ENCODE peak calls at places on chromosomes 7 and 10, in five cellular contexts. K, D, Q, L and O are unnamed samples.

GRCh38 chr7:114530074-114530611 is 115.5 kb downstream of the FOXP2 start:
- DNase-seq in K (no peak), D (no peak), Q (no peak), L (peak; percentile 73), O (no peak)

GRCh38 chr7:3991771-3992231 is 690.3 kb upstream of the FOXK1 start:
- DNase-seq in K (no peak), D (no peak), Q (no peak), L (no peak), O (no peak)

GRCh38 chr7:132769280-132769679 is 193.0 kb upstream of the PLXNA4 start:
- DNase-seq in K (no peak), D (no peak), Q (no peak), L (no peak), O (no peak)

GRCh38 chr7:132838313-132838712 is 243.6 kb downstream of the CHCHD3 start:
- DNase-seq in K (no peak), D (no peak), Q (no peak), L (no peak), O (no peak)

GRCh38 chr7:959271-959670 is 4.8 kb upstream of the ADAP1 start:
- DNase-seq in K (peak; percentile 67), D (no peak), Q (peak; percentile 82), L (no peak), O (no peak)

GRCh38 chr10:21732067-21732772 is 198.2 kb downstream of the MLLT10 start:
- DNase-seq in K (peak; percentile 82), D (peak; percentile 52), Q (peak; percentile 80), L (peak; percentile 39), O (no peak)

GRCh38 chr7:104296266-104296665 is 32.1 kb upstream of the LHFPL3 start:
- DNase-seq in K (no peak), D (no peak), Q (no peak), L (no peak), O (no peak)

GRCh38 chr7:50209461-50210161 is 94.9 kb upstream of the IKZF1 start:
- DNase-seq in K (no peak), D (no peak), Q (no peak), L (no peak), O (no peak)

GRCh38 chr10:124647421-124648130 is 96.6 kb downstream of the FAM53B start:
- DNase-seq in K (peak; percentile 96), D (peak; percentile 59), Q (peak; percentile 63), L (peak; percentile 28), O (peak; percentile 50)

GRCh38 chr7:110534241-110534931 is 556.5 kb upstream of the LRRN3 start:
- DNase-seq in K (no peak), D (no peak), Q (no peak), L (peak; percentile 51), O (no peak)

GRCh38 chr10:99337261-99337905 is 8.2 kb downstream of the CNNM1 start:
- DNase-seq in K (no peak), D (no peak), Q (no peak), L (no peak), O (no peak)

GRCh38 chr7:77649950-77650349 is 46.3 kb upstream of the RSBN1L start:
- DNase-seq in K (no peak), D (no peak), Q (no peak), L (peak; percentile 32), O (no peak)

GRCh38 chr7:32062150-32062549 is 8.1 kb downstream of the PDE1C start:
- DNase-seq in K (no peak), D (peak; percentile 43), Q (peak; percentile 65), L (no peak), O (no peak)

GRCh38 chr7:113824117-113824823 is 94.5 kb downstream of the PPP1R3A start:
- DNase-seq in K (no peak), D (no peak), Q (no peak), L (no peak), O (no peak)

GRCh38 chr10:85995791-85996190 is 370.8 kb downstream of the GRID1 start:
- DNase-seq in K (no peak), D (no peak), Q (peak; percentile 41), L (peak; percentile 25), O (no peak)

GRCh38 chr7:3068568-3068967 is 24.9 kb upstream of the CARD11 start:
- DNase-seq in K (no peak), D (no peak), Q (no peak), L (no peak), O (no peak)

GRCh38 chr7:28358423-28358868 is 53.9 kb upstream of the CREB5 start:
- DNase-seq in K (no peak), D (no peak), Q (peak; percentile 20), L (peak; percentile 91), O (no peak)

GRCh38 chr10:60944159-60944909 is at the start of gene RHOBTB1:
- DNase-seq in K (peak; percentile 91), D (peak; percentile 83), Q (peak; percentile 87), L (peak; percentile 74), O (no peak)

GRCh38 chr7:139991267-139991666 is 71.5 kb downstream of the PARP12 start:
- DNase-seq in K (no peak), D (no peak), Q (no peak), L (no peak), O (no peak)

GRCh38 chr7:47088329-47089067 is 493.4 kb downstream of the TNS3 start:
- DNase-seq in K (no peak), D (peak; percentile 54), Q (peak; percentile 69), L (peak; percentile 63), O (no peak)

GRCh38 chr10:49606981-49607535 is 3.1 kb upstream of the SLC18A3 start:
- DNase-seq in K (peak; percentile 88), D (peak; percentile 60), Q (peak; percentile 96), L (peak; percentile 71), O (no peak)

GRCh38 chr7:75536940-75537538 is 44.9 kb downstream of the SPDYE5 start:
- DNase-seq in K (no peak), D (no peak), Q (no peak), L (no peak), O (no peak)

GRCh38 chr10:13989616-13990015 is 341.1 kb downstream of the FRMD4A start:
- DNase-seq in K (no peak), D (no peak), Q (no peak), L (no peak), O (no peak)

GRCh38 chr7:19705663-19706062 is 3.2 kb downstream of the POLR1F start:
- DNase-seq in K (no peak), D (no peak), Q (no peak), L (no peak), O (no peak)

GRCh38 chr10:116271593-116272496 is 1.2 kb downstream of the GFRA1 start:
- DNase-seq in K (no peak), D (peak; percentile 34), Q (peak; percentile 74), L (no peak), O (no peak)

GRCh38 chr10:116269612-116270011 is 3.4 kb downstream of the GFRA1 start:
- DNase-seq in K (no peak), D (peak; percentile 27), Q (peak; percentile 31), L (no peak), O (no peak)

GRCh38 chr10:116268976-116269375 is 4.0 kb downstream of the GFRA1 start:
- DNase-seq in K (no peak), D (no peak), Q (no peak), L (no peak), O (no peak)

GRCh38 chr10:116272497-116273221 is at the start of gene GFRA1:
- DNase-seq in K (no peak), D (peak; percentile 44), Q (peak; percentile 91), L (no peak), O (no peak)

GRCh38 chr10:116270691-116271592 is 2.1 kb downstream of the GFRA1 start:
- DNase-seq in K (no peak), D (peak; percentile 64), Q (peak; percentile 82), L (no peak), O (no peak)
- H3K36me3 ChIP-seq in K (no peaks in the 10 kb centered on the region), D (no peaks in the 10 kb centered on the region), Q (no peaks in the 10 kb centered on the region), L (no peaks in the 10 kb centered on the region), O (no peaks in the 10 kb centered on the region)

GRCh38 chr10:110459600-110459999 is 38.1 kb upstream of the DUSP5 start:
- DNase-seq in K (no peak), D (no peak), Q (no peak), L (no peak), O (no peak)

GRCh38 chr10:110461530-110461929 is 36.2 kb upstream of the DUSP5 start:
- DNase-seq in K (peak; percentile 1), D (no peak), Q (no peak), L (no peak), O (no peak)

GRCh38 chr10:110460111-110460809 is 37.4 kb upstream of the DUSP5 start:
- DNase-seq in K (peak; percentile 81), D (peak; percentile 25), Q (no peak), L (peak; percentile 16), O (no peak)

GRCh38 chr10:110462308-110463095 is 35.2 kb upstream of the DUSP5 start:
- DNase-seq in K (peak; percentile 51), D (no peak), Q (no peak), L (no peak), O (no peak)

GRCh38 chr10:110461088-110461487 is 36.6 kb upstream of the DUSP5 start:
- DNase-seq in K (peak; percentile 70), D (no peak), Q (no peak), L (no peak), O (no peak)
- H3K36me3 ChIP-seq in K (no peaks in the 10 kb centered on the region), D (no peaks in the 10 kb centered on the region), Q (no peaks in the 10 kb centered on the region), L (no peaks in the 10 kb centered on the region), O (no peaks in the 10 kb centered on the region)

GRCh38 chr10:30854656-30855055 is 177.0 kb downstream of the ZNF438 start:
- DNase-seq in K (no peak), D (no peak), Q (no peak), L (no peak), O (no peak)
- H3K36me3 ChIP-seq in K (peaks cover 4% of the 10 kb centered on the region), D (no peaks in the 10 kb centered on the region), Q (no peaks in the 10 kb centered on the region), L (no peaks in the 10 kb centered on the region), O (peaks cover 7% of the 10 kb centered on the region)

DNA sequence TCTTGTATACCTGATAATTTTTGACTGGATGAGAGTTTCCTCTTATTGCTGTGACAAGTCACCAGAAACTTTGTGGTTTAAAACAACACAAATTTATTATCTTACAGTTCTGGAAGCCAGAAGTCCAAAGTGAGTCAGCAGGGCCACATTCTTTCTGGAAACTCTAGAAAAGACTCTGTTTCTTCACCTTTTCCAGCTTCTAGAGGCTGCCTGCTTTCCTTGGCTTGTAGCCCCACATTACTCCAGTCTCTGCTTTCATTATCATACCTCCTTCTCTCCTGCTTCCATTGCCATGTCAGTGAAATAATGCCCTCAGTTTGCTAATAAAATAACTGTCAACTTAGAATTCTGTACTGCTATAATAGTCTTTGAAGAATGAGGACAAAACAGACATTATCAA is 65.3 kb downstream of the VCL start:
- DNase-seq in K (no peak), D (no peak), Q (no peak), L (peak; percentile 68), O (no peak)
- H3K36me3 ChIP-seq in K (peaks cover 24% of the 10 kb centered on the region), D (peaks cover 5% of the 10 kb centered on the region), Q (peaks cover 1% of the 10 kb centered on the region), L (peaks cover 31% of the 10 kb centered on the region), O (peaks cover 38% of the 10 kb centered on the region)